ENCODE peak calls at places on chromosomes 13 and 19, in four cellular contexts. T, V, D and E are unnamed samples.

GRCh38 chr19:7159105-7159933 is 89.8 kb downstream of the ZNF557 start:
- DNase-seq in T (peak), V (no peak), D (peak), E (peak)

GRCh38 chr19:1213391-1214286 is 8.1 kb downstream of the STK11 start:
- DNase-seq in V (peak), D (peak), T (peak), E (peak)

GRCh38 chr13:100528353-100528752 is 60.2 kb downstream of the GGACT start:
- DNase-seq in D (no peak), T (no peak), V (no peak), E (no peak)

GRCh38 chr19:2569596-2570465 is 93.9 kb downstream of the GADD45B start:
- DNase-seq in D (no peak), T (no peak), V (peak), E (no peak)

GRCh38 chr13:39930544-39931444 is 275.3 kb downstream of the COG6 start:
- DNase-seq in T (no peak), D (no peak), V (no peak), E (no peak)

GRCh38 chr19:45801603-45802175 is 9.0 kb upstream of the DMWD start:
- DNase-seq in V (no peak), D (no peak), T (no peak), E (no peak)

GRCh38 chr13:113544896-113545295 is 39.7 kb upstream of the TFDP1 start:
- DNase-seq in D (no peak), T (no peak), V (peak), E (no peak)

GRCh38 chr19:12513531-12514061 is 29.0 kb upstream of the ZNF709 start:
- DNase-seq in D (no peak), V (peak), T (no peak), E (no peak)

GRCh38 chr19:14440049-14440448 is 6.9 kb downstream of the PKN1 start:
- DNase-seq in D (peak), T (peak), V (peak), E (no peak)

GRCh38 chr13:60009300-60010248 is 154.2 kb downstream of the DIAPH3 start:
- DNase-seq in V (no peak), D (no peak), T (no peak), E (no peak)

GRCh38 chr13:40087021-40088002 is 431.9 kb downstream of the COG6 start:
- DNase-seq in T (no peak), D (no peak), V (no peak), E (no peak)

GRCh38 chr13:22927008-22927393 is 253.8 kb upstream of the SGCG start:
- DNase-seq in T (no peak), D (no peak), V (no peak), E (no peak)

GRCh38 chr13:36973009-36973408 is 26.1 kb downstream of the ALG5 start:
- DNase-seq in V (no peak), T (no peak), D (no peak), E (no peak)

GRCh38 chr19:48833977-48834376 is 2.3 kb downstream of the HSD17B14 start:
- DNase-seq in D (no peak), V (no peak), T (no peak), E (no peak)

GRCh38 chr19:48837586-48838191 is 1.4 kb upstream of the HSD17B14 start:
- DNase-seq in V (no peak), T (no peak), D (no peak), E (no peak)

GRCh38 chr19:48837081-48837524 is 812 bp upstream of the HSD17B14 start:
- DNase-seq in D (peak), T (peak), V (peak), E (peak)

GRCh38 chr19:48836089-48837017 is at the start of gene HSD17B14:
- DNase-seq in T (peak), D (no peak), V (no peak), E (peak)

GRCh38 chr19:48835734-48836088 is 580 bp downstream of the HSD17B14 start:
- DNase-seq in T (peak), D (peak), V (peak), E (peak)
- H3K4me3 ChIP-seq in T (peak), D (peak), V (peak), E (peak)

DNA sequence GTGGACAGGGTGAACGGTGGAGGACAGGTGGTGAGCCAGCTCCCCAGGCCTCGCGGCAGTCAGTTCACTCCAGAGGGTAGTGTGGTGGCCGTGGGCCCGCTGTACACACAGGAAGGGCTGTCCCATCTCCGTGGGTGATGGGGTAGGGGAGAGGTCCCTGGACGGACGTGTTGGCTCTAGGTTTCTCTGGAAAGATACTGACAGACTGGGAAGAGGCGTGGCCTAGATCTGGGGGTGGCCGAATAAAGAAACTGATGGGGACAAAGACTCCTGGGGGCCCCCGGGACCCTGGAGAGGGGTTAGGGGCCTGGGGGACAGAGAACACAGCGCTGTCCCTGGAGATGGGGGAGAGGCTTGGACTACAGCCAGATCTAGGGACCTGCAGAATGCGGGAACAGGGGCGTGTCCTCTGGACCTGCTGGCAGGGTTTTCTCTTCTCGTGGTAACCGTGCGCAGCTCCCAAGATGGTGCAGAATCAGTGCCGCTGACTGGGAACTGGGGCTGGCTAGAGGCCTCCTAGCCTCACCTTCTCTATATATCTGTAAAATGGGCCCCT is 4.0 kb upstream of the PRAM1 start:
- DNase-seq in V (no peak), T (no peak), D (no peak), E (no peak)
- TF ChIP-seq CTCF in V (peak), T (no peak), D (no peak), E (no peak)

DNA sequence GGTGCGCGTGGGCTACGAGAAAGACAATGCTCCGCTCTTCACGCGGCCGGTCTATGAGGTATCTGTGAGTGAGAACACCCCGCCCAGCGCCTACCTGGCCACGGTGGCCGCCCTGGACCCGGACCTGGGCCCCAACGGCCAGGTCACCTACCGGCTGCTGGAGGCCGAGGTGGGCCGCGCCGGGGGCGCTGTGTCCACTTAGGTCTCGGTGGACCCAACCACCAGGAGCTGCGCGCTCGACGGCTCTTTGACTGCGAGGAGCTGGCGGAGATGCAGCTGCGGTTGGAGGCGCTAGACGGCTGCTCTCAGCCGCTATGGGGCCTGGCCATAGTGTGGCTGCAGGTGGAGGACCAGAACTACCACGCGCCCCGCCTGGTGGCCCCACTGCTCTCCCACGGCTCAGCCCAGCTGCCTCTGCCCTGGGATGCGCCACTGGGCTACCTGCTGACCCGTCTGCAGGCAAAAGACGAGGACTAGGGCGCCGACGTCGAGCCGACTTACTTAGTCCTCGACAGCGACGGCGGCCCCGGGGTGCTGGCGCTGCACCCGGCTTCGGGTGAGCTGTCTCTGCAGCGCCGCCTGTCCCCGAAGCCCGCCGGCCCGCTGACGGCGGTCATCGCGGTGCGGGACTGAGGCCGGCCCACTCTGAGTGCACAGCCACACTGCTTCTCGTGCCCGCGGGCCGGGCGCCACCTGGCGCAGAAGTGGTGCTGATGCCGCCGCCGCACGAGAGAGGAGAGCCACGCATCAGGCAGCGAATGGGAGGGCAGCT is 173.0 kb downstream of the OLFM4 start:
- DNase-seq in D (peak), T (no peak), V (peak), E (no peak)
- H3K4me3 ChIP-seq in D (no peak), T (no peak), V (no peak), E (no peak)

GRCh38 chr19:35656700-35657099 is 8.6 kb downstream of the COX6B1 start:
- DNase-seq in V (no peak), T (no peak), D (no peak), E (no peak)

GRCh38 chr19:35661995-35662340 is 4.3 kb upstream of the UPK1A start:
- DNase-seq in D (no peak), T (no peak), V (no peak), E (no peak)

GRCh38 chr19:35655600-35655999 is 7.5 kb downstream of the COX6B1 start:
- DNase-seq in V (no peak), T (no peak), D (no peak), E (no peak)

GRCh38 chr19:35663981-35664380 is 2.3 kb upstream of the UPK1A start:
- DNase-seq in V (no peak), T (no peak), D (no peak), E (no peak)

GRCh38 chr19:35657904-35658700 is 8.2 kb upstream of the UPK1A start:
- DNase-seq in V (no peak), D (no peak), T (no peak), E (peak)
- TF ChIP-seq CTCF in V (no peak), D (no peak), T (peak), E (peak)

DNA sequence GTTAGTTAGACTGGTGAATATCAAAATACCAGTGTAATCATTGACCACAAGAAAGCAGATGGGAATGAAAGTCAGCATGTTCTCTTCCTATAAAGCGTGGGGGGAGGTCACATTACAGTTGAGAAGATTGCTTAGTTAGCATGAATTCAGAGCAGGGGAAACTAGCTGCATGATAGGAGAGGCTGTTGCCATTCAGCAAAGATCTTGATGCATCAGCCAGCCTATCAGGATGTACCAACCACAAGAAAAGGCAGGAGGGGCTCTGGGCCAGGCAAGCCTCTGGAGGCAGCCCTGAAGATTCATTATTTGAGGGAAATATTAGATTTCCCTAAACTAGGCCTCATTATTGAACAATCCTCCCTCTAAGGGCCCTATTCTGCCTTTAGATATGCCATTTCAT is 5.0 kb upstream of the MTMR6 start:
- DNase-seq in T (peak), D (peak), V (no peak), E (peak)
- H3K4me3 ChIP-seq in T (no peak), D (no peak), V (no peak), E (no peak)

DNA sequence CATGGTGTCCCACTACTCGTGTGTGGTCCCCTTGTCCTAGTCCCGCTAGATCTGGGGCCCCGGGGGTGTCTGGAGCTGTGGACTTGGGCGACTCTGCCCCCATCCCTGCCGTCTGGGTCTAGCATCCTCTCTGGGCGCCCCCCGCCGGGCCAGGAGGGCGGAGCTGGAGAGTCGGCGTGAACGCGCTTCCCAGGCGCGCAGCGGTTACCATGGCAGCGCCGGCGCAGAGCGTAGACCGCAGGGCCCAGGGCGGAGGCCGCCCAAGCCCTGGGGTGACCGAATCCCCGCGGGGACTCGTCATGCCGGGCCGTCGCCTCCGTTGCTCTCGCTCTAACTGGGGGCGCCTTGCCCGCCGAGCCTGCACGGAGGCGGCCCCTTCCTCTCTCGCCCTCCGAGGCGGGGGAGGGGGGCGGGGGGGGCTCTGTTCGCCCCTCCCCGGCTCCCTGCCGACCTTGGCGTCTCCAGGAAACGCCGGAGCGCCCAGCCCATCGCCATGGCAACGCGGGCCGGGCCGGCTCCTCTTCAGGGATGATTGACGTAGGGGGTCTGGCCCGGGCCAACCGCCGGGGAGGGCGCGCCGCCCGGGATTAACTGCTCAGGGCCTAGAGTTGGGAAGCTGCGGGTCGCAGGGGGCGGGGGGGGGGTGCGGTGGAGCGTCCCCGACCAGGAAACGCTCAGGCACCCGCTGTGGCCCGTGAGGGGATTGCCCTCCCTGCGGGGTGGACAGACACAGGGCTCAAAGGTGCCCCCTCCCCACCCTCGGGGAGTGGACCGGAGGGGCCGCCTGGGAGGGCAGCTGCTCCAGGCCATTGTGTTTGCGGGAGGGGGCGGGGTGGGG is 8.9 kb downstream of the ISYNA1 start:
- DNase-seq in D (peak), T (peak), V (peak), E (peak)
- TF ChIP-seq CTCF in D (no peak), T (no peak), V (no peak), E (no peak)

GRCh38 chr19:17337675-17338439 is 504 bp downstream of the GTPBP3 start:
- DNase-seq in D (no peak), V (no peak), T (no peak), E (no peak)
- H3K4me3 ChIP-seq in D (peak), V (peak), T (peak), E (peak)

GRCh38 chr13:31797154-31797775 is 57.9 kb downstream of the RXFP2 start:
- DNase-seq in T (peak), D (no peak), V (no peak), E (peak)
- TF ChIP-seq CTCF in T (peak), D (peak), V (peak), E (peak)

GRCh38 chr13:21338651-21339278 is 120.3 kb downstream of the ZDHHC20 start:
- DNase-seq in T (no peak), V (no peak), D (no peak), E (no peak)

GRCh38 chr13:21341637-21342422 is 117.3 kb downstream of the ZDHHC20 start:
- DNase-seq in T (no peak), V (no peak), D (no peak), E (no peak)

GRCh38 chr13:21344662-21345176 is 114.4 kb downstream of the ZDHHC20 start:
- DNase-seq in V (no peak), D (no peak), T (no peak), E (no peak)

GRCh38 chr13:21343659-21344058 is 115.4 kb downstream of the ZDHHC20 start:
- DNase-seq in V (no peak), T (no peak), D (no peak), E (no peak)

GRCh38 chr13:21342699-21343442 is 116.2 kb downstream of the ZDHHC20 start:
- DNase-seq in V (no peak), D (no peak), T (no peak), E (no peak)
- H3K4me3 ChIP-seq in V (no peak), D (no peak), T (no peak), E (no peak)

DNA sequence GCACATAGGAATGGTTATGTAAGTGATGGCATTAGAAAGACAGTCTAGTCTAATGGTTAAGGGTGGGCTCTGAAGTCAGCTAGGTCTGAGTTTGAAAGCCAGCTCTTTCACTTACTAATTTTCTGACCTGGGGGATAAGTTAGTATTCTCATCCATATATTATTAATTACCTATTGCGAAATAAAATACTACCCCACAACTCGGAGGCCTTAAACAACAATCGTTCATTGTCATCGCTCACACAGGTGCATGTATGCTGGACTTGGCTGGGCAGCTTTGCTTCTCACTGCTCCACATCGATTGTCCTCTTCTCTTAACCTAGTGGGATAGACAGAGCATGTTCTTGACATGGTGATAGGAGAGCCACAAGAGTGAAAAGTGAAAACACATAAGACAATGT is 54.7 kb downstream of the TNFSF11 start:
- DNase-seq in T (no peak), D (no peak), V (no peak), E (no peak)
- TF ChIP-seq CTCF in T (no peak), D (no peak), V (no peak), E (no peak)